ENCODE peak calls at places on chromosomes 13 and 19, in nine cellular contexts. One of them, this sample, is unnamed.

GRCh38 chr19:1568320-1569019 is at the start of gene MEX3D:
- DNase-seq in T-helper 17 cell: peak
- DNase-seq in stimulated activated CD8-positive, alpha-beta memory T cell treated with anti-CD3 and anti-CD28 coated beads, Interleukin-12 subunit alpha, Interleukin-12 subunit beta, amount 100 ng/mL, for 1 hour: peak
- DNase-seq in nephron progenitor cell: peak
- DNase-seq in cardiac fibroblast: peak
- DNase-seq in activated CD8-positive, alpha-beta memory T cell treated with anti-CD3 and anti-CD28 coated beads, Interleukin-2, amount 50 U/mL, for 48 hours: peak
- DNase-seq in neural progenitor cell: peak
- DNase-seq in kidney glomerular epithelial cell: no peak
- DNase-seq in Peyer's patch: peak
- DNase-seq in this sample: peak

GRCh38 chr13:38769526-38769925 is 82.6 kb downstream of the FREM2 start:
- DNase-seq in T-helper 17 cell: no peak
- DNase-seq in stimulated activated CD8-positive, alpha-beta memory T cell treated with anti-CD3 and anti-CD28 coated beads, Interleukin-12 subunit alpha, Interleukin-12 subunit beta, amount 100 ng/mL, for 1 hour: no peak
- DNase-seq in nephron progenitor cell: no peak
- DNase-seq in cardiac fibroblast: no peak
- DNase-seq in activated CD8-positive, alpha-beta memory T cell treated with anti-CD3 and anti-CD28 coated beads, Interleukin-2, amount 50 U/mL, for 48 hours: no peak
- DNase-seq in neural progenitor cell: no peak
- DNase-seq in kidney glomerular epithelial cell: no peak
- DNase-seq in Peyer's patch: no peak
- DNase-seq in this sample: no peak

GRCh38 chr13:20340759-20341161 is 108.6 kb upstream of the GJB6 start:
- DNase-seq in T-helper 17 cell: no peak
- DNase-seq in stimulated activated CD8-positive, alpha-beta memory T cell treated with anti-CD3 and anti-CD28 coated beads, Interleukin-12 subunit alpha, Interleukin-12 subunit beta, amount 100 ng/mL, for 1 hour: no peak
- DNase-seq in nephron progenitor cell: no peak
- DNase-seq in cardiac fibroblast: peak
- DNase-seq in activated CD8-positive, alpha-beta memory T cell treated with anti-CD3 and anti-CD28 coated beads, Interleukin-2, amount 50 U/mL, for 48 hours: no peak
- DNase-seq in neural progenitor cell: no peak
- DNase-seq in kidney glomerular epithelial cell: peak
- DNase-seq in Peyer's patch: no peak
- DNase-seq in this sample: no peak

GRCh38 chr13:101718496-101718895 is 266.0 kb downstream of the ITGBL1 start:
- DNase-seq in T-helper 17 cell: no peak
- DNase-seq in stimulated activated CD8-positive, alpha-beta memory T cell treated with anti-CD3 and anti-CD28 coated beads, Interleukin-12 subunit alpha, Interleukin-12 subunit beta, amount 100 ng/mL, for 1 hour: no peak
- DNase-seq in nephron progenitor cell: no peak
- DNase-seq in cardiac fibroblast: no peak
- DNase-seq in activated CD8-positive, alpha-beta memory T cell treated with anti-CD3 and anti-CD28 coated beads, Interleukin-2, amount 50 U/mL, for 48 hours: no peak
- DNase-seq in neural progenitor cell: no peak
- DNase-seq in kidney glomerular epithelial cell: no peak
- DNase-seq in Peyer's patch: no peak
- DNase-seq in this sample: no peak

GRCh38 chr19:34838753-34839431 is 65.9 kb upstream of the ZNF599 start:
- DNase-seq in T-helper 17 cell: no peak
- DNase-seq in stimulated activated CD8-positive, alpha-beta memory T cell treated with anti-CD3 and anti-CD28 coated beads, Interleukin-12 subunit alpha, Interleukin-12 subunit beta, amount 100 ng/mL, for 1 hour: no peak
- DNase-seq in nephron progenitor cell: peak
- DNase-seq in cardiac fibroblast: peak
- DNase-seq in activated CD8-positive, alpha-beta memory T cell treated with anti-CD3 and anti-CD28 coated beads, Interleukin-2, amount 50 U/mL, for 48 hours: peak
- DNase-seq in neural progenitor cell: peak
- DNase-seq in kidney glomerular epithelial cell: no peak
- DNase-seq in Peyer's patch: no peak
- DNase-seq in this sample: no peak

GRCh38 chr19:19493841-19494546 is 21.4 kb downstream of the TSSK6 start:
- DNase-seq in T-helper 17 cell: no peak
- DNase-seq in stimulated activated CD8-positive, alpha-beta memory T cell treated with anti-CD3 and anti-CD28 coated beads, Interleukin-12 subunit alpha, Interleukin-12 subunit beta, amount 100 ng/mL, for 1 hour: no peak
- DNase-seq in nephron progenitor cell: no peak
- DNase-seq in cardiac fibroblast: no peak
- DNase-seq in activated CD8-positive, alpha-beta memory T cell treated with anti-CD3 and anti-CD28 coated beads, Interleukin-2, amount 50 U/mL, for 48 hours: no peak
- DNase-seq in neural progenitor cell: no peak
- DNase-seq in kidney glomerular epithelial cell: no peak
- DNase-seq in Peyer's patch: no peak
- DNase-seq in this sample: no peak

GRCh38 chr13:105474983-105475382 is 1060.5 kb downstream of the EFNB2 start:
- DNase-seq in T-helper 17 cell: no peak
- DNase-seq in stimulated activated CD8-positive, alpha-beta memory T cell treated with anti-CD3 and anti-CD28 coated beads, Interleukin-12 subunit alpha, Interleukin-12 subunit beta, amount 100 ng/mL, for 1 hour: no peak
- DNase-seq in nephron progenitor cell: no peak
- DNase-seq in cardiac fibroblast: no peak
- DNase-seq in activated CD8-positive, alpha-beta memory T cell treated with anti-CD3 and anti-CD28 coated beads, Interleukin-2, amount 50 U/mL, for 48 hours: no peak
- DNase-seq in neural progenitor cell: no peak
- DNase-seq in kidney glomerular epithelial cell: no peak
- DNase-seq in Peyer's patch: no peak
- DNase-seq in this sample: no peak

GRCh38 chr13:29771247-29771646 is 79.2 kb downstream of the UBL3 start:
- DNase-seq in T-helper 17 cell: no peak
- DNase-seq in stimulated activated CD8-positive, alpha-beta memory T cell treated with anti-CD3 and anti-CD28 coated beads, Interleukin-12 subunit alpha, Interleukin-12 subunit beta, amount 100 ng/mL, for 1 hour: no peak
- DNase-seq in nephron progenitor cell: no peak
- DNase-seq in cardiac fibroblast: peak
- DNase-seq in activated CD8-positive, alpha-beta memory T cell treated with anti-CD3 and anti-CD28 coated beads, Interleukin-2, amount 50 U/mL, for 48 hours: no peak
- DNase-seq in neural progenitor cell: peak
- DNase-seq in kidney glomerular epithelial cell: peak
- DNase-seq in Peyer's patch: no peak
- DNase-seq in this sample: no peak

GRCh38 chr19:19261350-19262189 is 11.5 kb downstream of the TM6SF2 start:
- DNase-seq in T-helper 17 cell: no peak
- DNase-seq in stimulated activated CD8-positive, alpha-beta memory T cell treated with anti-CD3 and anti-CD28 coated beads, Interleukin-12 subunit alpha, Interleukin-12 subunit beta, amount 100 ng/mL, for 1 hour: no peak
- DNase-seq in nephron progenitor cell: peak
- DNase-seq in cardiac fibroblast: no peak
- DNase-seq in activated CD8-positive, alpha-beta memory T cell treated with anti-CD3 and anti-CD28 coated beads, Interleukin-2, amount 50 U/mL, for 48 hours: no peak
- DNase-seq in neural progenitor cell: peak
- DNase-seq in kidney glomerular epithelial cell: no peak
- DNase-seq in Peyer's patch: no peak
- DNase-seq in this sample: no peak

GRCh38 chr19:40567040-40567749 is 9.5 kb upstream of the SHKBP1 start:
- DNase-seq in T-helper 17 cell: no peak
- DNase-seq in stimulated activated CD8-positive, alpha-beta memory T cell treated with anti-CD3 and anti-CD28 coated beads, Interleukin-12 subunit alpha, Interleukin-12 subunit beta, amount 100 ng/mL, for 1 hour: no peak
- DNase-seq in nephron progenitor cell: peak
- DNase-seq in cardiac fibroblast: no peak
- DNase-seq in activated CD8-positive, alpha-beta memory T cell treated with anti-CD3 and anti-CD28 coated beads, Interleukin-2, amount 50 U/mL, for 48 hours: no peak
- DNase-seq in neural progenitor cell: peak
- DNase-seq in kidney glomerular epithelial cell: no peak
- DNase-seq in Peyer's patch: no peak
- DNase-seq in this sample: no peak

GRCh38 chr13:35157143-35157755 is 215.2 kb downstream of the NBEA start:
- DNase-seq in T-helper 17 cell: no peak
- DNase-seq in stimulated activated CD8-positive, alpha-beta memory T cell treated with anti-CD3 and anti-CD28 coated beads, Interleukin-12 subunit alpha, Interleukin-12 subunit beta, amount 100 ng/mL, for 1 hour: no peak
- DNase-seq in nephron progenitor cell: peak
- DNase-seq in cardiac fibroblast: peak
- DNase-seq in activated CD8-positive, alpha-beta memory T cell treated with anti-CD3 and anti-CD28 coated beads, Interleukin-2, amount 50 U/mL, for 48 hours: no peak
- DNase-seq in neural progenitor cell: peak
- DNase-seq in kidney glomerular epithelial cell: peak
- DNase-seq in Peyer's patch: no peak
- DNase-seq in this sample: no peak

GRCh38 chr19:6073858-6074708 is 36.2 kb downstream of the RFX2 start:
- DNase-seq in T-helper 17 cell: no peak
- DNase-seq in stimulated activated CD8-positive, alpha-beta memory T cell treated with anti-CD3 and anti-CD28 coated beads, Interleukin-12 subunit alpha, Interleukin-12 subunit beta, amount 100 ng/mL, for 1 hour: no peak
- DNase-seq in nephron progenitor cell: no peak
- DNase-seq in cardiac fibroblast: no peak
- DNase-seq in activated CD8-positive, alpha-beta memory T cell treated with anti-CD3 and anti-CD28 coated beads, Interleukin-2, amount 50 U/mL, for 48 hours: no peak
- DNase-seq in neural progenitor cell: no peak
- DNase-seq in kidney glomerular epithelial cell: no peak
- DNase-seq in Peyer's patch: no peak
- DNase-seq in this sample: no peak

GRCh38 chr19:32717496-32717895 is 2.1 kb upstream of the TDRD12 start:
- DNase-seq in T-helper 17 cell: no peak
- DNase-seq in stimulated activated CD8-positive, alpha-beta memory T cell treated with anti-CD3 and anti-CD28 coated beads, Interleukin-12 subunit alpha, Interleukin-12 subunit beta, amount 100 ng/mL, for 1 hour: no peak
- DNase-seq in nephron progenitor cell: no peak
- DNase-seq in cardiac fibroblast: no peak
- DNase-seq in activated CD8-positive, alpha-beta memory T cell treated with anti-CD3 and anti-CD28 coated beads, Interleukin-2, amount 50 U/mL, for 48 hours: no peak
- DNase-seq in neural progenitor cell: no peak
- DNase-seq in kidney glomerular epithelial cell: no peak
- DNase-seq in Peyer's patch: no peak
- DNase-seq in this sample: no peak

GRCh38 chr19:4986056-4986455 is 17.1 kb downstream of the KDM4B start:
- DNase-seq in T-helper 17 cell: no peak
- DNase-seq in stimulated activated CD8-positive, alpha-beta memory T cell treated with anti-CD3 and anti-CD28 coated beads, Interleukin-12 subunit alpha, Interleukin-12 subunit beta, amount 100 ng/mL, for 1 hour: no peak
- DNase-seq in nephron progenitor cell: no peak
- DNase-seq in cardiac fibroblast: no peak
- DNase-seq in activated CD8-positive, alpha-beta memory T cell treated with anti-CD3 and anti-CD28 coated beads, Interleukin-2, amount 50 U/mL, for 48 hours: no peak
- DNase-seq in neural progenitor cell: no peak
- DNase-seq in kidney glomerular epithelial cell: no peak
- DNase-seq in Peyer's patch: no peak
- DNase-seq in this sample: no peak

GRCh38 chr13:33411312-33411711 is 125.8 kb upstream of the STARD13 start:
- DNase-seq in T-helper 17 cell: no peak
- DNase-seq in stimulated activated CD8-positive, alpha-beta memory T cell treated with anti-CD3 and anti-CD28 coated beads, Interleukin-12 subunit alpha, Interleukin-12 subunit beta, amount 100 ng/mL, for 1 hour: no peak
- DNase-seq in nephron progenitor cell: no peak
- DNase-seq in cardiac fibroblast: no peak
- DNase-seq in activated CD8-positive, alpha-beta memory T cell treated with anti-CD3 and anti-CD28 coated beads, Interleukin-2, amount 50 U/mL, for 48 hours: no peak
- DNase-seq in neural progenitor cell: no peak
- DNase-seq in kidney glomerular epithelial cell: no peak
- DNase-seq in Peyer's patch: no peak
- DNase-seq in this sample: no peak

GRCh38 chr13:38141792-38142191 is 207.9 kb upstream of the UFM1 start:
- DNase-seq in T-helper 17 cell: no peak
- DNase-seq in stimulated activated CD8-positive, alpha-beta memory T cell treated with anti-CD3 and anti-CD28 coated beads, Interleukin-12 subunit alpha, Interleukin-12 subunit beta, amount 100 ng/mL, for 1 hour: no peak
- DNase-seq in nephron progenitor cell: no peak
- DNase-seq in cardiac fibroblast: peak
- DNase-seq in activated CD8-positive, alpha-beta memory T cell treated with anti-CD3 and anti-CD28 coated beads, Interleukin-2, amount 50 U/mL, for 48 hours: no peak
- DNase-seq in neural progenitor cell: no peak
- DNase-seq in kidney glomerular epithelial cell: no peak
- DNase-seq in Peyer's patch: no peak
- DNase-seq in this sample: no peak

GRCh38 chr13:114131581-114132418 is 623 bp downstream of the RASA3 start:
- DNase-seq in T-helper 17 cell: no peak
- DNase-seq in stimulated activated CD8-positive, alpha-beta memory T cell treated with anti-CD3 and anti-CD28 coated beads, Interleukin-12 subunit alpha, Interleukin-12 subunit beta, amount 100 ng/mL, for 1 hour: no peak
- DNase-seq in nephron progenitor cell: no peak
- DNase-seq in cardiac fibroblast: peak
- DNase-seq in activated CD8-positive, alpha-beta memory T cell treated with anti-CD3 and anti-CD28 coated beads, Interleukin-2, amount 50 U/mL, for 48 hours: no peak
- DNase-seq in neural progenitor cell: peak
- DNase-seq in kidney glomerular epithelial cell: no peak
- DNase-seq in Peyer's patch: peak
- DNase-seq in this sample: no peak

GRCh38 chr13:31204592-31204991 is 4.8 kb downstream of the B3GLCT start:
- DNase-seq in T-helper 17 cell: no peak
- DNase-seq in stimulated activated CD8-positive, alpha-beta memory T cell treated with anti-CD3 and anti-CD28 coated beads, Interleukin-12 subunit alpha, Interleukin-12 subunit beta, amount 100 ng/mL, for 1 hour: no peak
- DNase-seq in nephron progenitor cell: no peak
- DNase-seq in cardiac fibroblast: peak
- DNase-seq in activated CD8-positive, alpha-beta memory T cell treated with anti-CD3 and anti-CD28 coated beads, Interleukin-2, amount 50 U/mL, for 48 hours: no peak
- DNase-seq in neural progenitor cell: no peak
- DNase-seq in kidney glomerular epithelial cell: peak
- DNase-seq in Peyer's patch: no peak
- DNase-seq in this sample: no peak

GRCh38 chr13:28718186-28718537 is 608 bp downstream of the SLC46A3 start:
- DNase-seq in T-helper 17 cell: no peak
- DNase-seq in stimulated activated CD8-positive, alpha-beta memory T cell treated with anti-CD3 and anti-CD28 coated beads, Interleukin-12 subunit alpha, Interleukin-12 subunit beta, amount 100 ng/mL, for 1 hour: no peak
- DNase-seq in nephron progenitor cell: no peak
- DNase-seq in cardiac fibroblast: peak
- DNase-seq in activated CD8-positive, alpha-beta memory T cell treated with anti-CD3 and anti-CD28 coated beads, Interleukin-2, amount 50 U/mL, for 48 hours: no peak
- DNase-seq in neural progenitor cell: no peak
- DNase-seq in kidney glomerular epithelial cell: no peak
- DNase-seq in Peyer's patch: no peak
- DNase-seq in this sample: no peak

GRCh38 chr19:2578391-2578826 is 102.5 kb downstream of the GADD45B start:
- DNase-seq in T-helper 17 cell: no peak
- DNase-seq in stimulated activated CD8-positive, alpha-beta memory T cell treated with anti-CD3 and anti-CD28 coated beads, Interleukin-12 subunit alpha, Interleukin-12 subunit beta, amount 100 ng/mL, for 1 hour: no peak
- DNase-seq in nephron progenitor cell: no peak
- DNase-seq in cardiac fibroblast: peak
- DNase-seq in activated CD8-positive, alpha-beta memory T cell treated with anti-CD3 and anti-CD28 coated beads, Interleukin-2, amount 50 U/mL, for 48 hours: no peak
- DNase-seq in neural progenitor cell: peak
- DNase-seq in kidney glomerular epithelial cell: no peak
- DNase-seq in Peyer's patch: no peak
- DNase-seq in this sample: no peak

GRCh38 chr19:46704379-46705076 is 12.4 kb downstream of the PRKD2 start:
- DNase-seq in T-helper 17 cell: peak
- DNase-seq in stimulated activated CD8-positive, alpha-beta memory T cell treated with anti-CD3 and anti-CD28 coated beads, Interleukin-12 subunit alpha, Interleukin-12 subunit beta, amount 100 ng/mL, for 1 hour: peak
- DNase-seq in nephron progenitor cell: peak
- DNase-seq in cardiac fibroblast: peak
- DNase-seq in activated CD8-positive, alpha-beta memory T cell treated with anti-CD3 and anti-CD28 coated beads, Interleukin-2, amount 50 U/mL, for 48 hours: peak
- DNase-seq in neural progenitor cell: peak
- DNase-seq in kidney glomerular epithelial cell: peak
- DNase-seq in Peyer's patch: peak
- DNase-seq in this sample: peak

GRCh38 chr19:33794578-33795369 is 1.9 kb upstream of the KCTD15 start:
- DNase-seq in T-helper 17 cell: no peak
- DNase-seq in stimulated activated CD8-positive, alpha-beta memory T cell treated with anti-CD3 and anti-CD28 coated beads, Interleukin-12 subunit alpha, Interleukin-12 subunit beta, amount 100 ng/mL, for 1 hour: no peak
- DNase-seq in nephron progenitor cell: peak
- DNase-seq in cardiac fibroblast: peak
- DNase-seq in activated CD8-positive, alpha-beta memory T cell treated with anti-CD3 and anti-CD28 coated beads, Interleukin-2, amount 50 U/mL, for 48 hours: no peak
- DNase-seq in neural progenitor cell: peak
- DNase-seq in kidney glomerular epithelial cell: no peak
- DNase-seq in Peyer's patch: no peak
- DNase-seq in this sample: no peak

GRCh38 chr13:36369268-36370107 is 23.3 kb upstream of the SPART start:
- DNase-seq in T-helper 17 cell: no peak
- DNase-seq in stimulated activated CD8-positive, alpha-beta memory T cell treated with anti-CD3 and anti-CD28 coated beads, Interleukin-12 subunit alpha, Interleukin-12 subunit beta, amount 100 ng/mL, for 1 hour: no peak
- DNase-seq in nephron progenitor cell: no peak
- DNase-seq in cardiac fibroblast: peak
- DNase-seq in activated CD8-positive, alpha-beta memory T cell treated with anti-CD3 and anti-CD28 coated beads, Interleukin-2, amount 50 U/mL, for 48 hours: no peak
- DNase-seq in neural progenitor cell: no peak
- DNase-seq in kidney glomerular epithelial cell: peak
- DNase-seq in Peyer's patch: no peak
- DNase-seq in this sample: no peak

GRCh38 chr19:57620673-57621348 is 6.8 kb downstream of the ZNF134 start:
- DNase-seq in T-helper 17 cell: no peak
- DNase-seq in stimulated activated CD8-positive, alpha-beta memory T cell treated with anti-CD3 and anti-CD28 coated beads, Interleukin-12 subunit alpha, Interleukin-12 subunit beta, amount 100 ng/mL, for 1 hour: no peak
- DNase-seq in nephron progenitor cell: no peak
- DNase-seq in cardiac fibroblast: peak
- DNase-seq in activated CD8-positive, alpha-beta memory T cell treated with anti-CD3 and anti-CD28 coated beads, Interleukin-2, amount 50 U/mL, for 48 hours: no peak
- DNase-seq in neural progenitor cell: no peak
- DNase-seq in kidney glomerular epithelial cell: no peak
- DNase-seq in Peyer's patch: no peak
- DNase-seq in this sample: no peak

GRCh38 chr19:29741226-29741625 is 26.2 kb upstream of the C19orf12 start:
- DNase-seq in T-helper 17 cell: no peak
- DNase-seq in stimulated activated CD8-positive, alpha-beta memory T cell treated with anti-CD3 and anti-CD28 coated beads, Interleukin-12 subunit alpha, Interleukin-12 subunit beta, amount 100 ng/mL, for 1 hour: no peak
- DNase-seq in nephron progenitor cell: no peak
- DNase-seq in cardiac fibroblast: no peak
- DNase-seq in activated CD8-positive, alpha-beta memory T cell treated with anti-CD3 and anti-CD28 coated beads, Interleukin-2, amount 50 U/mL, for 48 hours: no peak
- DNase-seq in neural progenitor cell: no peak
- DNase-seq in kidney glomerular epithelial cell: no peak
- DNase-seq in Peyer's patch: no peak
- DNase-seq in this sample: no peak

GRCh38 chr19:33052352-33052972 is 12.2 kb downstream of the RHPN2 start:
- DNase-seq in T-helper 17 cell: no peak
- DNase-seq in stimulated activated CD8-positive, alpha-beta memory T cell treated with anti-CD3 and anti-CD28 coated beads, Interleukin-12 subunit alpha, Interleukin-12 subunit beta, amount 100 ng/mL, for 1 hour: no peak
- DNase-seq in nephron progenitor cell: no peak
- DNase-seq in cardiac fibroblast: peak
- DNase-seq in activated CD8-positive, alpha-beta memory T cell treated with anti-CD3 and anti-CD28 coated beads, Interleukin-2, amount 50 U/mL, for 48 hours: no peak
- DNase-seq in neural progenitor cell: no peak
- DNase-seq in kidney glomerular epithelial cell: peak
- DNase-seq in Peyer's patch: no peak
- DNase-seq in this sample: no peak

GRCh38 chr13:57630661-57631606 is 610 bp upstream of the PCDH17 start:
- DNase-seq in T-helper 17 cell: no peak
- DNase-seq in stimulated activated CD8-positive, alpha-beta memory T cell treated with anti-CD3 and anti-CD28 coated beads, Interleukin-12 subunit alpha, Interleukin-12 subunit beta, amount 100 ng/mL, for 1 hour: no peak
- DNase-seq in nephron progenitor cell: peak
- DNase-seq in cardiac fibroblast: no peak
- DNase-seq in activated CD8-positive, alpha-beta memory T cell treated with anti-CD3 and anti-CD28 coated beads, Interleukin-2, amount 50 U/mL, for 48 hours: no peak
- DNase-seq in neural progenitor cell: peak
- DNase-seq in kidney glomerular epithelial cell: no peak
- DNase-seq in Peyer's patch: no peak
- DNase-seq in this sample: no peak

GRCh38 chr13:41065098-41065497 is 3.8 kb downstream of the WBP4 start:
- DNase-seq in T-helper 17 cell: no peak
- DNase-seq in stimulated activated CD8-positive, alpha-beta memory T cell treated with anti-CD3 and anti-CD28 coated beads, Interleukin-12 subunit alpha, Interleukin-12 subunit beta, amount 100 ng/mL, for 1 hour: no peak
- DNase-seq in nephron progenitor cell: no peak
- DNase-seq in cardiac fibroblast: peak
- DNase-seq in activated CD8-positive, alpha-beta memory T cell treated with anti-CD3 and anti-CD28 coated beads, Interleukin-2, amount 50 U/mL, for 48 hours: no peak
- DNase-seq in neural progenitor cell: no peak
- DNase-seq in kidney glomerular epithelial cell: no peak
- DNase-seq in Peyer's patch: no peak
- DNase-seq in this sample: no peak

GRCh38 chr19:36152061-36152885 is at the start of gene COX7A1:
- DNase-seq in T-helper 17 cell: no peak
- DNase-seq in stimulated activated CD8-positive, alpha-beta memory T cell treated with anti-CD3 and anti-CD28 coated beads, Interleukin-12 subunit alpha, Interleukin-12 subunit beta, amount 100 ng/mL, for 1 hour: no peak
- DNase-seq in nephron progenitor cell: no peak
- DNase-seq in cardiac fibroblast: peak
- DNase-seq in activated CD8-positive, alpha-beta memory T cell treated with anti-CD3 and anti-CD28 coated beads, Interleukin-2, amount 50 U/mL, for 48 hours: no peak
- DNase-seq in neural progenitor cell: no peak
- DNase-seq in kidney glomerular epithelial cell: no peak
- DNase-seq in Peyer's patch: no peak
- DNase-seq in this sample: no peak

GRCh38 chr13:79581870-79582315 is 100.9 kb downstream of the NDFIP2 start:
- DNase-seq in T-helper 17 cell: no peak
- DNase-seq in stimulated activated CD8-positive, alpha-beta memory T cell treated with anti-CD3 and anti-CD28 coated beads, Interleukin-12 subunit alpha, Interleukin-12 subunit beta, amount 100 ng/mL, for 1 hour: no peak
- DNase-seq in nephron progenitor cell: no peak
- DNase-seq in cardiac fibroblast: peak
- DNase-seq in activated CD8-positive, alpha-beta memory T cell treated with anti-CD3 and anti-CD28 coated beads, Interleukin-2, amount 50 U/mL, for 48 hours: no peak
- DNase-seq in neural progenitor cell: peak
- DNase-seq in kidney glomerular epithelial cell: no peak
- DNase-seq in Peyer's patch: no peak
- DNase-seq in this sample: no peak

GRCh38 chr19:7831452-7831851 is 1.4 kb downstream of the EVI5L start:
- DNase-seq in T-helper 17 cell: no peak
- DNase-seq in stimulated activated CD8-positive, alpha-beta memory T cell treated with anti-CD3 and anti-CD28 coated beads, Interleukin-12 subunit alpha, Interleukin-12 subunit beta, amount 100 ng/mL, for 1 hour: no peak
- DNase-seq in nephron progenitor cell: peak
- DNase-seq in cardiac fibroblast: peak
- DNase-seq in activated CD8-positive, alpha-beta memory T cell treated with anti-CD3 and anti-CD28 coated beads, Interleukin-2, amount 50 U/mL, for 48 hours: no peak
- DNase-seq in neural progenitor cell: peak
- DNase-seq in kidney glomerular epithelial cell: no peak
- DNase-seq in Peyer's patch: no peak
- DNase-seq in this sample: no peak